ENCODE peak calls at places on chromosome 1, in nine cellular contexts. One of them, this sample, is unnamed.

GRCh38 chr1:76070538-76070937 is 4.0 kb upstream of the ST6GALNAC3 start:
- DNase-seq in uterus: no peak
- DNase-seq in cardiac muscle cell: no peak
- DNase-seq in psoas muscle: no peak
- DNase-seq in left ventricle myocardium inferior: no peak
- DNase-seq in spleen: no peak
- DNase-seq in brain microvascular endothelial cell: no peak
- DNase-seq in HCT116: no peak
- DNase-seq in colonic mucosa: no peak
- DNase-seq in this sample: no peak

GRCh38 chr1:2881556-2881955 is 80.1 kb upstream of the TTC34 start:
- DNase-seq in psoas muscle: no peak
- DNase-seq in colonic mucosa: no peak
- DNase-seq in uterus: no peak
- DNase-seq in HCT116: no peak
- DNase-seq in brain microvascular endothelial cell: no peak
- DNase-seq in cardiac muscle cell: no peak
- DNase-seq in left ventricle myocardium inferior: no peak
- DNase-seq in spleen: no peak
- DNase-seq in this sample: peak; percentile 70

GRCh38 chr1:2966940-2967725 is 54.1 kb upstream of the ACTRT2 start:
- DNase-seq in colonic mucosa: no peak
- DNase-seq in brain microvascular endothelial cell: no peak
- DNase-seq in left ventricle myocardium inferior: peak; percentile 5
- DNase-seq in spleen: peak; percentile 64
- DNase-seq in psoas muscle: peak; percentile 38
- DNase-seq in HCT116: no peak
- DNase-seq in uterus: no peak
- DNase-seq in cardiac muscle cell: no peak
- DNase-seq in this sample: no peak

GRCh38 chr1:205319081-205320018 is 2.2 kb downstream of the NUAK2 start:
- DNase-seq in brain microvascular endothelial cell: no peak
- DNase-seq in uterus: peak; percentile 27
- DNase-seq in cardiac muscle cell: no peak
- DNase-seq in spleen: peak; percentile 81
- DNase-seq in HCT116: no peak
- DNase-seq in psoas muscle: peak; percentile 72
- DNase-seq in left ventricle myocardium inferior: peak; percentile 71
- DNase-seq in colonic mucosa: peak; percentile 88
- DNase-seq in this sample: no peak

GRCh38 chr1:48878191-48878940 is 101.7 kb upstream of the BEND5 start:
- DNase-seq in left ventricle myocardium inferior: no peak
- DNase-seq in HCT116: no peak
- DNase-seq in psoas muscle: no peak
- DNase-seq in cardiac muscle cell: no peak
- DNase-seq in uterus: no peak
- DNase-seq in colonic mucosa: no peak
- DNase-seq in spleen: no peak
- DNase-seq in brain microvascular endothelial cell: peak; percentile 78
- DNase-seq in this sample: no peak

GRCh38 chr1:35644204-35644603 is 2.9 kb upstream of the PSMB2 start:
- DNase-seq in psoas muscle: no peak
- DNase-seq in spleen: no peak
- DNase-seq in uterus: no peak
- DNase-seq in cardiac muscle cell: no peak
- DNase-seq in colonic mucosa: no peak
- DNase-seq in HCT116: no peak
- DNase-seq in left ventricle myocardium inferior: no peak
- DNase-seq in brain microvascular endothelial cell: no peak
- DNase-seq in this sample: no peak

GRCh38 chr1:7886346-7886745 is 33.5 kb upstream of the UTS2 start:
- DNase-seq in left ventricle myocardium inferior: no peak
- DNase-seq in cardiac muscle cell: no peak
- DNase-seq in HCT116: no peak
- DNase-seq in colonic mucosa: no peak
- DNase-seq in spleen: no peak
- DNase-seq in brain microvascular endothelial cell: no peak
- DNase-seq in uterus: no peak
- DNase-seq in psoas muscle: no peak
- DNase-seq in this sample: no peak

GRCh38 chr1:63987014-63987630 is 213.3 kb downstream of the ROR1 start:
- DNase-seq in HCT116: no peak
- DNase-seq in cardiac muscle cell: no peak
- DNase-seq in colonic mucosa: no peak
- DNase-seq in uterus: no peak
- DNase-seq in left ventricle myocardium inferior: no peak
- DNase-seq in psoas muscle: no peak
- DNase-seq in spleen: no peak
- DNase-seq in brain microvascular endothelial cell: peak; percentile 63
- DNase-seq in this sample: no peak

GRCh38 chr1:221716713-221717490 is 25.0 kb downstream of the DUSP10 start:
- DNase-seq in spleen: no peak
- DNase-seq in left ventricle myocardium inferior: no peak
- DNase-seq in brain microvascular endothelial cell: no peak
- DNase-seq in uterus: no peak
- DNase-seq in colonic mucosa: no peak
- DNase-seq in cardiac muscle cell: peak; percentile 19
- DNase-seq in HCT116: no peak
- DNase-seq in psoas muscle: no peak
- DNase-seq in this sample: no peak

GRCh38 chr1:243269461-243269801 is 13.6 kb downstream of the SDCCAG8 start:
- DNase-seq in HCT116: no peak
- DNase-seq in colonic mucosa: no peak
- DNase-seq in left ventricle myocardium inferior: no peak
- DNase-seq in brain microvascular endothelial cell: peak; percentile 56
- DNase-seq in cardiac muscle cell: no peak
- DNase-seq in uterus: no peak
- DNase-seq in psoas muscle: no peak
- DNase-seq in spleen: no peak
- DNase-seq in this sample: no peak

GRCh38 chr1:33170351-33171274 is 11.2 kb downstream of the TRIM62 start:
- DNase-seq in colonic mucosa: no peak
- DNase-seq in uterus: no peak
- DNase-seq in brain microvascular endothelial cell: no peak
- DNase-seq in left ventricle myocardium inferior: peak; percentile 75
- DNase-seq in psoas muscle: peak; percentile 77
- DNase-seq in cardiac muscle cell: no peak
- DNase-seq in HCT116: no peak
- DNase-seq in spleen: no peak
- DNase-seq in this sample: no peak

DNA sequence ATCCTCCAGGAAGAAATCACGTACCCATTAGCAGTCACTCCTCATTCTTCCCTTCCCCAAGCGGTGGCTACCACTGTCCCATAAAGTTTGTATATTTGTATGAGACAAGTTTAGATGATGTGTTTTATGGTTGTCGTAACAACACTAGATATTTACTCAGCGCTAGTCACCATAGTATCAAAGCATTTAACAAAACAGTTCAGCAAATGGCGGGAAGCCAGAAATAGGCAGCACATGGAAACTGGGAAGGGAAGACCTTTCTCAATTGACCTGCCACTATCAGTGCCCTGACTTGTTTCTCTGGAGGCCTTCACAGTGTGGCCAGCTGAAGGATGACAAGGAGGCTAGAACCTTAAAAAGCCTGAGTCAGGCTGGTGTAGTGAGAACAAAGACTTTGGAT is 31.1 kb downstream of the CNST start:
- DNase-seq in uterus: peak; percentile 55
- DNase-seq in colonic mucosa: peak; percentile 85
- DNase-seq in spleen: no peak
- DNase-seq in cardiac muscle cell: no peak
- DNase-seq in left ventricle myocardium inferior: peak; percentile 50
- DNase-seq in HCT116: no peak
- DNase-seq in psoas muscle: no peak
- DNase-seq in brain microvascular endothelial cell: peak; percentile 84
- DNase-seq in this sample: no peak
- H3K27ac ChIP-seq in uterus: no peak overlapping the region
- H3K27ac ChIP-seq in colonic mucosa: peak overlapping the region; percentile 34
- H3K27ac ChIP-seq in spleen: no peak overlapping the region
- H3K27ac ChIP-seq in cardiac muscle cell: no peak overlapping the region
- H3K27ac ChIP-seq in left ventricle myocardium inferior: peak overlapping the region; percentile 82
- H3K27ac ChIP-seq in HCT116: no peak overlapping the region
- H3K27ac ChIP-seq in psoas muscle: no peak overlapping the region
- H3K27ac ChIP-seq in brain microvascular endothelial cell: peak overlapping the region; percentile 42
- H3K27ac ChIP-seq in this sample: no peak overlapping the region

GRCh38 chr1:177135250-177135649 is 29.3 kb downstream of the ASTN1 start:
- DNase-seq in spleen: no peak
- DNase-seq in uterus: no peak
- DNase-seq in colonic mucosa: no peak
- DNase-seq in brain microvascular endothelial cell: no peak
- DNase-seq in psoas muscle: no peak
- DNase-seq in HCT116: no peak
- DNase-seq in left ventricle myocardium inferior: no peak
- DNase-seq in cardiac muscle cell: no peak
- DNase-seq in this sample: no peak

GRCh38 chr1:177133977-177134538 is 30.5 kb downstream of the ASTN1 start:
- DNase-seq in cardiac muscle cell: no peak
- DNase-seq in HCT116: no peak
- DNase-seq in left ventricle myocardium inferior: no peak
- DNase-seq in uterus: no peak
- DNase-seq in spleen: no peak
- DNase-seq in colonic mucosa: no peak
- DNase-seq in brain microvascular endothelial cell: no peak
- DNase-seq in psoas muscle: no peak
- DNase-seq in this sample: no peak

GRCh38 chr1:177142013-177142412 is 22.5 kb downstream of the ASTN1 start:
- DNase-seq in left ventricle myocardium inferior: no peak
- DNase-seq in psoas muscle: no peak
- DNase-seq in spleen: no peak
- DNase-seq in HCT116: no peak
- DNase-seq in cardiac muscle cell: no peak
- DNase-seq in uterus: no peak
- DNase-seq in brain microvascular endothelial cell: no peak
- DNase-seq in colonic mucosa: no peak
- DNase-seq in this sample: no peak

GRCh38 chr1:177138347-177138746 is 26.2 kb downstream of the ASTN1 start:
- DNase-seq in brain microvascular endothelial cell: no peak
- DNase-seq in left ventricle myocardium inferior: no peak
- DNase-seq in colonic mucosa: no peak
- DNase-seq in spleen: no peak
- DNase-seq in HCT116: no peak
- DNase-seq in psoas muscle: no peak
- DNase-seq in uterus: no peak
- DNase-seq in cardiac muscle cell: no peak
- DNase-seq in this sample: no peak

DNA sequence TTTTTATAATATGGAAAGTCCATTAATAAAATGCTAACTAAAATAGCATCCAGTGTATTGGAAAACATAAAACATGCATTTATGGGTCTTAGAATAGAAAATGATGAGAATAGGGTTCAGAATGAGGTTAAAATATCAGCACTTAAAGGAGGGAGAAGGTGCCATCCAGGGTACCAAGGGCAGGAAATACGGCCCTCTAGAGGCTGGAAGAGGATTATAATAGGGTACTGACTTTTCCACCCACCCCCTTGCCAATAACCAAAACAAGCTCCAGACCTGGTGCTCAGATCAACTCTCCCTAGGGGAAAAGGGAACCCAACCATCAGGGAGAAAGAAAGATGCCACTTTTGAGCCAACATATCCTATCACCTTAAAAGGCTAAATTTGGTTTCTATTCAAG is 26.7 kb downstream of the ASTN1 start:
- DNase-seq in brain microvascular endothelial cell: no peak
- DNase-seq in left ventricle myocardium inferior: no peak
- DNase-seq in colonic mucosa: no peak
- DNase-seq in spleen: no peak
- DNase-seq in cardiac muscle cell: no peak
- DNase-seq in psoas muscle: no peak
- DNase-seq in uterus: no peak
- DNase-seq in HCT116: no peak
- DNase-seq in this sample: no peak
- TF ChIP-seq CTCF in brain microvascular endothelial cell: no peak
- TF ChIP-seq CTCF in left ventricle myocardium inferior: no peak
- TF ChIP-seq CTCF in colonic mucosa: no peak
- TF ChIP-seq CTCF in spleen: no peak
- TF ChIP-seq CTCF in cardiac muscle cell: no peak
- TF ChIP-seq CTCF in psoas muscle: no peak
- TF ChIP-seq CTCF in uterus: no peak
- TF ChIP-seq CTCF in HCT116: no peak
- TF ChIP-seq CTCF in this sample: no peak

DNA sequence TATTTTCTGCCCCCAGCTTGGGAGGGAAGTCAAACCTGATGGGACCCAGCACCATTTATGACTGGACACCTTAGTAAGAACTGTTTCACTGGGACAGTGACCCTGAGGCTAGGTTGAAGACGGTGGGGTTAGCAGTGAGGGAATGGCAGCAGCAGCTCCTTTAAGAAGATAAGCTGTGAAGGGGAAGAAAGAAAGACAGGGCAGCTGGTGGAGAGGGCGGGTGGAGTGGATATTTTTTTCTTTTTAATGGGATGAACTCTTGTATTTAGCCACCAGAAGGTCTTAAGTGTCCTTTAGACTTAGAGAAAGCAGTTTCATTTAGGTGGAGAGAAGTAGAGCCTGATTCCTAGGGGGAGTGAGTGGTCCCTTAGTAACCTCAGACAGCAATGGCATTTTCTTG is 187.4 kb downstream of the HHAT start:
- DNase-seq in colonic mucosa: no peak
- DNase-seq in uterus: no peak
- DNase-seq in HCT116: no peak
- DNase-seq in brain microvascular endothelial cell: no peak
- DNase-seq in cardiac muscle cell: no peak
- DNase-seq in spleen: no peak
- DNase-seq in left ventricle myocardium inferior: no peak
- DNase-seq in psoas muscle: no peak
- DNase-seq in this sample: no peak
- H3K27ac ChIP-seq in colonic mucosa: no peak overlapping the region
- H3K27ac ChIP-seq in uterus: no peak overlapping the region
- H3K27ac ChIP-seq in HCT116: no peak overlapping the region
- H3K27ac ChIP-seq in brain microvascular endothelial cell: no peak overlapping the region
- H3K27ac ChIP-seq in cardiac muscle cell: no peak overlapping the region
- H3K27ac ChIP-seq in spleen: no peak overlapping the region
- H3K27ac ChIP-seq in left ventricle myocardium inferior: no peak overlapping the region
- H3K27ac ChIP-seq in psoas muscle: no peak overlapping the region
- H3K27ac ChIP-seq in this sample: no peak overlapping the region

GRCh38 chr1:85333186-85333585 is 56.8 kb upstream of the BCL10 start:
- DNase-seq in uterus: no peak
- DNase-seq in psoas muscle: no peak
- DNase-seq in brain microvascular endothelial cell: no peak
- DNase-seq in HCT116: no peak
- DNase-seq in spleen: no peak
- DNase-seq in left ventricle myocardium inferior: no peak
- DNase-seq in colonic mucosa: no peak
- DNase-seq in cardiac muscle cell: no peak
- DNase-seq in this sample: no peak

GRCh38 chr1:85330206-85330605 is 53.8 kb upstream of the BCL10 start:
- DNase-seq in spleen: no peak
- DNase-seq in HCT116: peak; percentile 67
- DNase-seq in left ventricle myocardium inferior: no peak
- DNase-seq in colonic mucosa: no peak
- DNase-seq in psoas muscle: no peak
- DNase-seq in cardiac muscle cell: no peak
- DNase-seq in uterus: no peak
- DNase-seq in brain microvascular endothelial cell: peak; percentile 93
- DNase-seq in this sample: no peak

GRCh38 chr1:85328713-85329376 is 52.4 kb upstream of the BCL10 start:
- DNase-seq in spleen: no peak
- DNase-seq in cardiac muscle cell: no peak
- DNase-seq in uterus: no peak
- DNase-seq in HCT116: peak; percentile 94
- DNase-seq in left ventricle myocardium inferior: no peak
- DNase-seq in brain microvascular endothelial cell: peak; percentile 98
- DNase-seq in colonic mucosa: no peak
- DNase-seq in psoas muscle: no peak
- DNase-seq in this sample: no peak

GRCh38 chr1:85332575-85332974 is 56.1 kb upstream of the BCL10 start:
- DNase-seq in spleen: no peak
- DNase-seq in left ventricle myocardium inferior: no peak
- DNase-seq in cardiac muscle cell: no peak
- DNase-seq in uterus: no peak
- DNase-seq in psoas muscle: no peak
- DNase-seq in colonic mucosa: no peak
- DNase-seq in HCT116: no peak
- DNase-seq in brain microvascular endothelial cell: no peak
- DNase-seq in this sample: no peak

GRCh38 chr1:85330711-85331290 is 54.4 kb upstream of the BCL10 start:
- DNase-seq in brain microvascular endothelial cell: peak; percentile 97
- DNase-seq in cardiac muscle cell: no peak
- DNase-seq in colonic mucosa: no peak
- DNase-seq in left ventricle myocardium inferior: peak; percentile 34
- DNase-seq in HCT116: no peak
- DNase-seq in psoas muscle: no peak
- DNase-seq in uterus: peak; percentile 25
- DNase-seq in spleen: no peak
- DNase-seq in this sample: peak; percentile 37
- TF ChIP-seq CTCF in brain microvascular endothelial cell: no peak
- TF ChIP-seq CTCF in cardiac muscle cell: no peak
- TF ChIP-seq CTCF in colonic mucosa: no peak
- TF ChIP-seq CTCF in left ventricle myocardium inferior: no peak
- TF ChIP-seq CTCF in HCT116: no peak
- TF ChIP-seq CTCF in psoas muscle: no peak
- TF ChIP-seq CTCF in uterus: no peak
- TF ChIP-seq CTCF in spleen: no peak
- TF ChIP-seq CTCF in this sample: no peak

This sample was measured in upper lobe of left lung.